ENCODE peak calls at places on chromosomes 6 and 20, in eight cellular contexts. K is GM13977, F is cardiac fibroblast, O is astrocyte of the cerebellum, I is cardiac muscle cell, N is stomach, U is neural crest cell, D is choroid plexus epithelial cell. A is an unnamed sample.

GRCh38 chr6:20661721-20662120 is 127.5 kb downstream of the CDKAL1 start:
- DNase-seq in K (no peak), F (peak), O (no peak), I (no peak), N (no peak), U (no peak), D (peak), A (peak)

GRCh38 chr6:137571854-137572253 is 77.7 kb upstream of the OLIG3 start:
- DNase-seq in K (peak), F (peak), O (peak), I (peak), N (peak), U (peak), D (peak), A (no peak)

GRCh38 chr6:3272911-3273547 is 14.3 kb downstream of the PSMG4 start:
- DNase-seq in K (no peak), F (no peak), O (no peak), I (no peak), N (no peak), U (no peak), D (no peak), A (no peak)

GRCh38 chr6:137647762-137648412 is 153.7 kb upstream of the OLIG3 start:
- DNase-seq in K (no peak), F (peak), O (no peak), I (no peak), N (no peak), U (no peak), D (no peak), A (no peak)

GRCh38 chr6:105642708-105643107 is 239.8 kb upstream of the PREP start:
- DNase-seq in K (no peak), F (peak), O (peak), I (no peak), N (no peak), U (no peak), D (peak), A (peak)

GRCh38 chr20:40849456-40849855 is 160.4 kb upstream of the MAFB start:
- DNase-seq in K (no peak), F (no peak), O (no peak), I (no peak), N (no peak), U (no peak), D (no peak), A (no peak)

GRCh38 chr20:50285376-50286173 is 94.9 kb downstream of the CEBPB start:
- DNase-seq in K (peak), F (peak), O (peak), I (no peak), N (no peak), U (no peak), D (peak), A (no peak)

GRCh38 chr6:43445576-43445975 is 9.8 kb downstream of the DLK2 start:
- DNase-seq in K (no peak), F (no peak), O (no peak), I (no peak), N (no peak), U (no peak), D (no peak), A (no peak)

GRCh38 chr6:127376685-127377084 is 33.3 kb upstream of the ECHDC1 start:
- DNase-seq in K (no peak), F (no peak), O (no peak), I (no peak), N (no peak), U (no peak), D (peak), A (no peak)

GRCh38 chr6:56856036-56856580 is 98.8 kb upstream of the BEND6 start:
- DNase-seq in K (no peak), F (no peak), O (peak), I (no peak), N (no peak), U (no peak), D (no peak), A (no peak)

GRCh38 chr6:20906938-20907337 is 372.7 kb downstream of the CDKAL1 start:
- DNase-seq in K (no peak), F (peak), O (peak), I (no peak), N (no peak), U (no peak), D (peak), A (no peak)

GRCh38 chr6:147782302-147782701 is 273.8 kb downstream of the SAMD5 start:
- DNase-seq in K (no peak), F (no peak), O (peak), I (no peak), N (no peak), U (no peak), D (peak), A (peak)

GRCh38 chr6:109096198-109096597 is 891 bp downstream of the CEP57L1 start:
- DNase-seq in K (no peak), F (peak), O (no peak), I (no peak), N (no peak), U (no peak), D (no peak), A (no peak)

GRCh38 chr6:166903500-166903899 is 52.9 kb downstream of the RNASET2 start:
- DNase-seq in K (no peak), F (no peak), O (no peak), I (no peak), N (no peak), U (no peak), D (no peak), A (no peak)

GRCh38 chr20:17613328-17614175 is 43.7 kb downstream of the DSTN start:
- DNase-seq in K (peak), F (no peak), O (no peak), I (no peak), N (peak), U (no peak), D (no peak), A (no peak)

GRCh38 chr20:62707981-62708521 is 585 bp upstream of the NTSR1 start:
- DNase-seq in K (peak), F (no peak), O (no peak), I (no peak), N (no peak), U (no peak), D (no peak), A (no peak)

GRCh38 chr20:37534401-37535157 is 6.9 kb upstream of the BLCAP start:
- DNase-seq in K (peak), F (peak), O (peak), I (peak), N (peak), U (peak), D (peak), A (peak)

GRCh38 chr20:53215166-53215565 is 243.0 kb downstream of the TSHZ2 start:
- DNase-seq in K (no peak), F (no peak), O (no peak), I (no peak), N (no peak), U (no peak), D (no peak), A (no peak)

GRCh38 chr20:3243718-3244358 is 4.8 kb upstream of the SLC4A11 start:
- DNase-seq in K (no peak), F (peak), O (no peak), I (no peak), N (no peak), U (no peak), D (no peak), A (no peak)

GRCh38 chr20:3240776-3241363 is 1.9 kb upstream of the SLC4A11 start:
- DNase-seq in K (no peak), F (no peak), O (no peak), I (no peak), N (no peak), U (no peak), D (no peak), A (no peak)

GRCh38 chr20:3239867-3240775 is 1.1 kb upstream of the SLC4A11 start:
- DNase-seq in K (no peak), F (peak), O (no peak), I (no peak), N (no peak), U (no peak), D (peak), A (no peak)

GRCh38 chr20:3244613-3245012 is 5.6 kb upstream of the SLC4A11 start:
- DNase-seq in K (no peak), F (no peak), O (no peak), I (no peak), N (no peak), U (no peak), D (no peak), A (no peak)

GRCh38 chr20:3242167-3242692 is 3.2 kb upstream of the SLC4A11 start:
- DNase-seq in K (no peak), F (no peak), O (no peak), I (no peak), N (no peak), U (no peak), D (no peak), A (no peak)
- TF ChIP-seq CTCF in K (no peak), F (no peak), O (no peak), I (no peak), N (no peak), U (no peak), D (no peak), A (no peak)

GRCh38 chr6:122770835-122771601 is 8.5 kb upstream of the FABP7 start:
- DNase-seq in K (no peak), F (no peak), O (no peak), I (peak), N (no peak), U (no peak), D (no peak), A (no peak)
- TF ChIP-seq CTCF in K (no peak), F (no peak), O (no peak), I (no peak), N (no peak), U (no peak), D (no peak), A (peak)

GRCh38 chr20:63891061-63892002 is 3.6 kb upstream of the DNAJC5 start:
- DNase-seq in K (no peak), F (no peak), O (no peak), I (no peak), N (no peak), U (no peak), D (no peak), A (no peak)
- TF ChIP-seq CTCF in K (no peak), F (no peak), O (no peak), I (no peak), N (no peak), U (no peak), D (no peak), A (peak)

GRCh38 chr6:29723666-29724588 is 693 bp downstream of the HLA-F start:
- DNase-seq in K (peak), F (peak), O (no peak), I (peak), N (peak), U (no peak), D (no peak), A (no peak)
- TF ChIP-seq CTCF in K (no peak), F (no peak), O (no peak), I (no peak), N (no peak), U (no peak), D (no peak), A (no peak)

GRCh38 chr20:61260905-61261304 is 8.8 kb downstream of the CDH4 start:
- DNase-seq in K (no peak), F (no peak), O (no peak), I (peak), N (no peak), U (no peak), D (peak), A (no peak)

GRCh38 chr20:61262036-61262435 is 10.0 kb downstream of the CDH4 start:
- DNase-seq in K (no peak), F (no peak), O (no peak), I (no peak), N (no peak), U (no peak), D (no peak), A (no peak)

GRCh38 chr20:61263938-61264337 is 11.9 kb downstream of the CDH4 start:
- DNase-seq in K (no peak), F (no peak), O (no peak), I (no peak), N (no peak), U (no peak), D (no peak), A (no peak)

GRCh38 chr20:61263084-61263695 is 11.1 kb downstream of the CDH4 start:
- DNase-seq in K (no peak), F (peak), O (no peak), I (no peak), N (no peak), U (peak), D (peak), A (no peak)

DNA sequence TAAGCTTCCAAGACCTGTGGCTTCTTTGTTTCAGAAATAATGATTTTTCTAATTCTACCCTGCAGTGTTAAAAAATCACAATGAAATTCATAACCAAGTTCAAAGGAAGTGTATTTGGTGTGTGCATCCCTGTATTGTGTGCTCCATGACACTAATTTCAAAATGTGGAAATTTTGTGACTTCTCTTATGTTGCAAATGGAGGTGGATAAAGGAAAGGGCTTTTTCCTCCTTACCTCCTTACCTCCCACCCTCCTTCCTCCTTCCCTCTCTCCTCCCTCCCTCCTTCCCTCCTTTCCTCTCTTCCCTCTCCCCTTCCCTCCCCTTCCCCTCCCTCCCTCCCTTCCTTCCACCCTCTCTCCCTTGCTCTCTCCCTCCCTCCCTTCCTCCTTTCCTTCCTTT is 10.5 kb downstream of the CDH4 start:
- DNase-seq in K (no peak), F (no peak), O (no peak), I (no peak), N (no peak), U (no peak), D (no peak), A (no peak)
- TF ChIP-seq CTCF in K (no peak), F (no peak), O (no peak), I (no peak), N (no peak), U (no peak), D (no peak), A (no peak)

A was measured in retinal pigment epithelial cell.